ENCODE peak calls at places on chromosomes 5 and 9, in six cellular contexts. L is NCI-H146; O is C1 segment of cervical spinal cord; T is activated CD8-positive, alpha-beta T cell treated with anti-CD3 and anti-CD28 coated beads for 36 hours; V is D341Med; P is anterior cingulate cortex. S is an unnamed sample.

GRCh38 chr9:98563212-98563907 is 145.4 kb downstream of the GABBR2 start:
- DNase-seq in L (no peak), O (no peak), T (no peak), V (no peak), P (no peak), S (no peak)

GRCh38 chr9:126482361-126483044 is 131.2 kb upstream of the LMX1B start:
- DNase-seq in L (no peak), O (peak), T (no peak), V (no peak), P (peak), S (no peak)

GRCh38 chr5:135309391-135310327 is 89.4 kb downstream of the MACROH2A1 start:
- DNase-seq in L (no peak), O (no peak), T (peak), V (no peak), P (no peak), S (no peak)

GRCh38 chr9:34929506-34930102 is 28.5 kb upstream of the PHF24 start:
- DNase-seq in L (no peak), O (no peak), T (peak), V (peak), P (no peak), S (no peak)

GRCh38 chr9:126062158-126062929 is 264.3 kb upstream of the MVB12B start:
- DNase-seq in L (no peak), O (no peak), T (no peak), V (no peak), P (no peak), S (no peak)

GRCh38 chr5:159928122-159928960 is 12.1 kb downstream of the ADRA1B start:
- DNase-seq in L (no peak), O (no peak), T (no peak), V (no peak), P (no peak), S (no peak)

GRCh38 chr5:108822211-108822947 is 74.7 kb downstream of the FER start:
- DNase-seq in L (no peak), O (no peak), T (no peak), V (no peak), P (no peak), S (no peak)

GRCh38 chr5:123365163-123365562 is 58.0 kb downstream of the CEP120 start:
- DNase-seq in L (no peak), O (no peak), T (no peak), V (no peak), P (no peak), S (no peak)

GRCh38 chr5:167783145-167783817 is 508.2 kb upstream of the WWC1 start:
- DNase-seq in L (no peak), O (no peak), T (no peak), V (peak), P (no peak), S (no peak)